ENCODE peak calls at places on chromosomes 7 and 10, in six cellular contexts. D is left lung, E is astrocyte of the spinal cord, F is transverse colon, N is IMR-90, R is AG10803. J is an unnamed sample.

GRCh38 chr7:50339990-50340500 is 35.5 kb downstream of the IKZF1 start:
- DNase-seq in D (no peak), E (no peak), F (peak), N (no peak), R (no peak), J (peak)

GRCh38 chr7:159246702-159247480 is 102.2 kb upstream of the VIPR2 start:
- DNase-seq in D (no peak), E (no peak), F (no peak), N (no peak), R (no peak), J (no peak)

GRCh38 chr7:134293029-134293740 is 23.5 kb downstream of the SLC35B4 start:
- DNase-seq in D (peak), E (no peak), F (peak), N (no peak), R (no peak), J (no peak)

GRCh38 chr10:75532253-75532924 is 101.0 kb downstream of the LRMDA start:
- DNase-seq in D (no peak), E (peak), F (no peak), N (peak), R (peak), J (no peak)

GRCh38 chr7:100604078-100604975 is 2.2 kb downstream of the PCOLCE start:
- DNase-seq in D (peak), E (peak), F (peak), N (peak), R (peak), J (peak)

GRCh38 chr10:71421075-71421434 is 24.3 kb downstream of the CDH23 start:
- DNase-seq in D (no peak), E (no peak), F (no peak), N (no peak), R (no peak), J (no peak)

GRCh38 chr10:122325235-122325634 is 49.3 kb upstream of the PLEKHA1 start:
- DNase-seq in D (no peak), E (no peak), F (no peak), N (no peak), R (no peak), J (no peak)

GRCh38 chr10:1638889-1639418 is 98.4 kb downstream of the ADARB2 start:
- DNase-seq in D (no peak), E (no peak), F (no peak), N (no peak), R (no peak), J (no peak)

GRCh38 chr10:33132626-33133025 is 174.6 kb upstream of the ITGB1 start:
- DNase-seq in D (no peak), E (no peak), F (no peak), N (no peak), R (no peak), J (no peak)

GRCh38 chr7:15556706-15557105 is 5.1 kb downstream of the AGMO start:
- DNase-seq in D (no peak), E (no peak), F (no peak), N (no peak), R (no peak), J (no peak)

GRCh38 chr10:29555746-29556481 is 78.9 kb downstream of the SVIL start:
- DNase-seq in D (no peak), E (peak), F (no peak), N (peak), R (peak), J (no peak)

GRCh38 chr10:115063702-115064479 is 29.3 kb upstream of the ATRNL1 start:
- DNase-seq in D (no peak), E (no peak), F (no peak), N (no peak), R (peak), J (no peak)

GRCh38 chr10:13294156-13294555 is 5.7 kb downstream of the PHYH start:
- DNase-seq in D (no peak), E (no peak), F (no peak), N (no peak), R (no peak), J (no peak)

GRCh38 chr10:31321396-31321941 is 2.5 kb downstream of the ZEB1 start:
- DNase-seq in D (no peak), E (peak), F (peak), N (peak), R (no peak), J (no peak)

GRCh38 chr10:1591045-1591444 is 146.3 kb downstream of the ADARB2 start:
- DNase-seq in D (no peak), E (no peak), F (no peak), N (no peak), R (no peak), J (no peak)

GRCh38 chr7:29106128-29106988 is 40.0 kb downstream of the CPVL start:
- DNase-seq in D (no peak), E (peak), F (no peak), N (peak), R (peak), J (peak)

GRCh38 chr7:41573881-41574280 is 129.0 kb downstream of the INHBA start:
- DNase-seq in D (no peak), E (no peak), F (no peak), N (peak), R (no peak), J (no peak)

GRCh38 chr7:146185844-146186243 is 69.2 kb downstream of the CNTNAP2 start:
- DNase-seq in D (no peak), E (no peak), F (no peak), N (no peak), R (no peak), J (no peak)

GRCh38 chr10:35612385-35613106 is 7.4 kb downstream of the GJD4 start:
- DNase-seq in D (no peak), E (no peak), F (no peak), N (no peak), R (no peak), J (no peak)

GRCh38 chr10:33129181-33129928 is 171.3 kb upstream of the ITGB1 start:
- DNase-seq in D (peak), E (peak), F (no peak), N (peak), R (peak), J (no peak)

GRCh38 chr10:17115683-17116082 is 13.9 kb downstream of the CUBN start:
- DNase-seq in D (no peak), E (no peak), F (no peak), N (peak), R (peak), J (no peak)

GRCh38 chr7:99459087-99459486 is 6.9 kb downstream of the ATP5MF start:
- DNase-seq in D (no peak), E (no peak), F (no peak), N (no peak), R (peak), J (no peak)

GRCh38 chr10:103564799-103565365 is 71.4 kb downstream of the NEURL1 start:
- DNase-seq in D (no peak), E (no peak), F (peak), N (no peak), R (no peak), J (peak)

GRCh38 chr7:1698951-1699350 is 28.9 kb downstream of the ELFN1 start:
- DNase-seq in D (peak), E (no peak), F (no peak), N (no peak), R (no peak), J (no peak)

GRCh38 chr10:110629680-110630191 is 14.4 kb upstream of the RBM20 start:
- DNase-seq in D (no peak), E (peak), F (no peak), N (peak), R (peak), J (no peak)

GRCh38 chr10:17273403-17273802 is 45.4 kb downstream of the VIM start:
- DNase-seq in D (no peak), E (peak), F (no peak), N (peak), R (peak), J (no peak)

GRCh38 chr7:74479961-74480829 is 26.5 kb downstream of the GTF2IRD1 start:
- DNase-seq in D (peak), E (peak), F (peak), N (peak), R (peak), J (peak)

GRCh38 chr10:91210435-91210834 is 10.0 kb upstream of the PCGF5 start:
- DNase-seq in D (peak), E (no peak), F (peak), N (no peak), R (no peak), J (peak)

GRCh38 chr7:17422966-17423365 is 124.5 kb downstream of the AHR start:
- DNase-seq in D (no peak), E (peak), F (no peak), N (no peak), R (peak), J (no peak)

GRCh38 chr10:14547826-14548225 is 217.1 kb upstream of the FRMD4A start:
- DNase-seq in D (no peak), E (no peak), F (no peak), N (no peak), R (no peak), J (no peak)

GRCh38 chr10:127577376-127577775 is 28.3 kb downstream of the NPS start:
- DNase-seq in D (no peak), E (peak), F (no peak), N (peak), R (peak), J (no peak)

GRCh38 chr7:107012691-107013090 is 31.8 kb upstream of the PRKAR2B start:
- DNase-seq in D (no peak), E (no peak), F (no peak), N (no peak), R (no peak), J (no peak)

GRCh38 chr10:14723052-14723689 is 51.5 kb downstream of the FAM107B start:
- DNase-seq in D (no peak), E (no peak), F (no peak), N (no peak), R (no peak), J (no peak)

GRCh38 chr7:1999278-1999984 is 233.3 kb downstream of the MAD1L1 start:
- DNase-seq in D (no peak), E (no peak), F (no peak), N (no peak), R (no peak), J (peak)

GRCh38 chr7:51356849-51357516 is 40.4 kb upstream of the COBL start:
- DNase-seq in D (no peak), E (no peak), F (no peak), N (no peak), R (no peak), J (no peak)

GRCh38 chr7:24341677-24342076 is 57.7 kb downstream of the NPY start:
- DNase-seq in D (no peak), E (no peak), F (no peak), N (no peak), R (peak), J (no peak)

GRCh38 chr10:94042001-94042813 is 48.5 kb downstream of the PLCE1 start:
- DNase-seq in D (no peak), E (peak), F (no peak), N (peak), R (peak), J (no peak)
- TF ChIP-seq CTCF in D (no peak), E (peak), F (peak), N (peak), R (peak), J (peak)

GRCh38 chr10:70331486-70332268 is 47.9 kb upstream of the NPFFR1 start:
- DNase-seq in D (no peak), E (peak), F (peak), N (peak), R (peak), J (no peak)
- TF ChIP-seq CTCF in D (no peak), E (peak), F (no peak), N (peak), R (peak), J (no peak)

GRCh38 chr7:77995717-77996116 is 197.1 kb downstream of the PHTF2 start:
- DNase-seq in D (no peak), E (no peak), F (no peak), N (peak), R (no peak), J (no peak)
- TF ChIP-seq CTCF in D (no peak), E (no peak), F (no peak), N (peak), R (peak), J (no peak)

GRCh38 chr10:66176772-66177171 is 749.1 kb upstream of the LRRTM3 start:
- DNase-seq in D (no peak), E (peak), F (no peak), N (peak), R (peak), J (no peak)

GRCh38 chr10:66183028-66183427 is 742.8 kb upstream of the LRRTM3 start:
- DNase-seq in D (no peak), E (no peak), F (no peak), N (no peak), R (no peak), J (no peak)

GRCh38 chr10:66180651-66181318 is 745.1 kb upstream of the LRRTM3 start:
- DNase-seq in D (no peak), E (peak), F (no peak), N (peak), R (peak), J (no peak)
- TF ChIP-seq CTCF in D (peak), E (peak), F (peak), N (peak), R (peak), J (peak)

GRCh38 chr10:78944658-78945333 is 124.0 kb upstream of the ZMIZ1 start:
- DNase-seq in D (peak), E (peak), F (peak), N (peak), R (peak), J (no peak)
- TF ChIP-seq CTCF in D (no peak), E (peak), F (no peak), N (peak), R (peak), J (no peak)

J was measured in mucosa of descending colon.